ENCODE peak calls at places on chromosomes 6 and 20, in six cellular contexts. One of them, this sample, is unnamed. For H3K4me1, the result is how much of the 10 kb centered on the place peaks cover.

GRCh38 chr6:8177721-8178120 is 75.4 kb upstream of the EEF1E1 start:
- DNase-seq in neuronal stem cell: no peak
- DNase-seq in sigmoid colon: no peak
- DNase-seq in right lobe of liver: no peak
- DNase-seq in CD8-positive, alpha-beta memory T cell: no peak
- DNase-seq in effector memory CD4-positive, alpha-beta T cell: no peak
- DNase-seq in this sample: no peak

GRCh38 chr6:108693406-108694154 is 132.9 kb downstream of the FOXO3 start:
- DNase-seq in neuronal stem cell: no peak
- DNase-seq in sigmoid colon: no peak
- DNase-seq in right lobe of liver: no peak
- DNase-seq in CD8-positive, alpha-beta memory T cell: no peak
- DNase-seq in effector memory CD4-positive, alpha-beta T cell: no peak
- DNase-seq in this sample: no peak

GRCh38 chr6:9136141-9136865 is 701.0 kb upstream of the SLC35B3 start:
- DNase-seq in neuronal stem cell: no peak
- DNase-seq in sigmoid colon: no peak
- DNase-seq in right lobe of liver: no peak
- DNase-seq in CD8-positive, alpha-beta memory T cell: no peak
- DNase-seq in effector memory CD4-positive, alpha-beta T cell: no peak
- DNase-seq in this sample: no peak

GRCh38 chr6:148682990-148683389 is 63.8 kb upstream of the UST start:
- DNase-seq in neuronal stem cell: no peak
- DNase-seq in sigmoid colon: no peak
- DNase-seq in right lobe of liver: no peak
- DNase-seq in CD8-positive, alpha-beta memory T cell: no peak
- DNase-seq in effector memory CD4-positive, alpha-beta T cell: no peak
- DNase-seq in this sample: no peak

GRCh38 chr6:112579601-112580000 is 232.5 kb downstream of the RFPL4B start:
- DNase-seq in neuronal stem cell: no peak
- DNase-seq in sigmoid colon: no peak
- DNase-seq in right lobe of liver: no peak
- DNase-seq in CD8-positive, alpha-beta memory T cell: no peak
- DNase-seq in effector memory CD4-positive, alpha-beta T cell: no peak
- DNase-seq in this sample: no peak

GRCh38 chr6:28124350-28124970 is at the start of gene ZSCAN16:
- DNase-seq in neuronal stem cell: peak
- DNase-seq in sigmoid colon: peak
- DNase-seq in right lobe of liver: peak
- DNase-seq in CD8-positive, alpha-beta memory T cell: peak
- DNase-seq in effector memory CD4-positive, alpha-beta T cell: peak
- DNase-seq in this sample: peak

GRCh38 chr20:33162313-33162712 is 5.6 kb upstream of the BPIFA2 start:
- DNase-seq in neuronal stem cell: no peak
- DNase-seq in sigmoid colon: no peak
- DNase-seq in right lobe of liver: no peak
- DNase-seq in CD8-positive, alpha-beta memory T cell: no peak
- DNase-seq in effector memory CD4-positive, alpha-beta T cell: no peak
- DNase-seq in this sample: no peak

GRCh38 chr6:127855542-127856159 is 45.2 kb downstream of the THEMIS start:
- DNase-seq in neuronal stem cell: no peak
- DNase-seq in sigmoid colon: no peak
- DNase-seq in right lobe of liver: no peak
- DNase-seq in CD8-positive, alpha-beta memory T cell: peak
- DNase-seq in effector memory CD4-positive, alpha-beta T cell: peak
- DNase-seq in this sample: no peak

GRCh38 chr6:91031581-91031980 is 444.7 kb upstream of the MAP3K7 start:
- DNase-seq in neuronal stem cell: no peak
- DNase-seq in sigmoid colon: no peak
- DNase-seq in right lobe of liver: no peak
- DNase-seq in CD8-positive, alpha-beta memory T cell: no peak
- DNase-seq in effector memory CD4-positive, alpha-beta T cell: no peak
- DNase-seq in this sample: no peak

GRCh38 chr6:84448331-84448730 is 220.9 kb upstream of the CEP162 start:
- DNase-seq in neuronal stem cell: no peak
- DNase-seq in sigmoid colon: no peak
- DNase-seq in right lobe of liver: no peak
- DNase-seq in CD8-positive, alpha-beta memory T cell: no peak
- DNase-seq in effector memory CD4-positive, alpha-beta T cell: no peak
- DNase-seq in this sample: no peak

GRCh38 chr6:161271343-161272019 is 2.4 kb downstream of the AGPAT4 start:
- DNase-seq in neuronal stem cell: no peak
- DNase-seq in sigmoid colon: peak
- DNase-seq in right lobe of liver: no peak
- DNase-seq in CD8-positive, alpha-beta memory T cell: no peak
- DNase-seq in effector memory CD4-positive, alpha-beta T cell: no peak
- DNase-seq in this sample: no peak

GRCh38 chr6:140320799-140321099 is 946.3 kb upstream of the CITED2 start:
- DNase-seq in neuronal stem cell: no peak
- DNase-seq in sigmoid colon: no peak
- DNase-seq in right lobe of liver: no peak
- DNase-seq in CD8-positive, alpha-beta memory T cell: no peak
- DNase-seq in effector memory CD4-positive, alpha-beta T cell: no peak
- DNase-seq in this sample: peak

GRCh38 chr6:44253307-44254101 is 3.8 kb downstream of the SLC35B2 start:
- DNase-seq in neuronal stem cell: no peak
- DNase-seq in sigmoid colon: no peak
- DNase-seq in right lobe of liver: no peak
- DNase-seq in CD8-positive, alpha-beta memory T cell: peak
- DNase-seq in effector memory CD4-positive, alpha-beta T cell: peak
- DNase-seq in this sample: no peak

GRCh38 chr6:153043719-153044118 is 41.2 kb upstream of the MTRF1L start:
- DNase-seq in neuronal stem cell: no peak
- DNase-seq in sigmoid colon: no peak
- DNase-seq in right lobe of liver: no peak
- DNase-seq in CD8-positive, alpha-beta memory T cell: no peak
- DNase-seq in effector memory CD4-positive, alpha-beta T cell: no peak
- DNase-seq in this sample: no peak

GRCh38 chr6:105785412-105785811 is 300.7 kb upstream of the PRDM1 start:
- DNase-seq in neuronal stem cell: no peak
- DNase-seq in sigmoid colon: no peak
- DNase-seq in right lobe of liver: no peak
- DNase-seq in CD8-positive, alpha-beta memory T cell: no peak
- DNase-seq in effector memory CD4-positive, alpha-beta T cell: no peak
- DNase-seq in this sample: no peak

GRCh38 chr20:64041040-64041780 is 5.2 kb downstream of the C20orf204 start:
- DNase-seq in neuronal stem cell: no peak
- DNase-seq in sigmoid colon: no peak
- DNase-seq in right lobe of liver: no peak
- DNase-seq in CD8-positive, alpha-beta memory T cell: no peak
- DNase-seq in effector memory CD4-positive, alpha-beta T cell: no peak
- DNase-seq in this sample: no peak

GRCh38 chr20:39910536-39910935 is 778.5 kb downstream of the MAFB start:
- DNase-seq in neuronal stem cell: no peak
- DNase-seq in sigmoid colon: peak
- DNase-seq in right lobe of liver: no peak
- DNase-seq in CD8-positive, alpha-beta memory T cell: no peak
- DNase-seq in effector memory CD4-positive, alpha-beta T cell: no peak
- DNase-seq in this sample: no peak

GRCh38 chr6:42177514-42178364 is 4.6 kb downstream of the GUCA1A start:
- DNase-seq in neuronal stem cell: peak
- DNase-seq in sigmoid colon: no peak
- DNase-seq in right lobe of liver: no peak
- DNase-seq in CD8-positive, alpha-beta memory T cell: no peak
- DNase-seq in effector memory CD4-positive, alpha-beta T cell: no peak
- DNase-seq in this sample: no peak

GRCh38 chr6:141464490-141464889 is 668.2 kb upstream of the GJE1 start:
- DNase-seq in neuronal stem cell: no peak
- DNase-seq in sigmoid colon: no peak
- DNase-seq in right lobe of liver: no peak
- DNase-seq in CD8-positive, alpha-beta memory T cell: no peak
- DNase-seq in effector memory CD4-positive, alpha-beta T cell: no peak
- DNase-seq in this sample: no peak

GRCh38 chr6:134247854-134248580 is 69.9 kb downstream of the SGK1 start:
- DNase-seq in neuronal stem cell: no peak
- DNase-seq in sigmoid colon: no peak
- DNase-seq in right lobe of liver: no peak
- DNase-seq in CD8-positive, alpha-beta memory T cell: no peak
- DNase-seq in effector memory CD4-positive, alpha-beta T cell: no peak
- DNase-seq in this sample: no peak
- H3K4me1 ChIP-seq in neuronal stem cell: under half
- H3K4me1 ChIP-seq in sigmoid colon: under half
- H3K4me1 ChIP-seq in right lobe of liver: under half
- H3K4me1 ChIP-seq in CD8-positive, alpha-beta memory T cell: half or more
- H3K4me1 ChIP-seq in effector memory CD4-positive, alpha-beta T cell: under half
- H3K4me1 ChIP-seq in this sample: under half

GRCh38 chr6:168046696-168047095 is 32.3 kb downstream of the FRMD1 start:
- DNase-seq in neuronal stem cell: no peak
- DNase-seq in sigmoid colon: peak
- DNase-seq in right lobe of liver: no peak
- DNase-seq in CD8-positive, alpha-beta memory T cell: no peak
- DNase-seq in effector memory CD4-positive, alpha-beta T cell: no peak
- DNase-seq in this sample: no peak
- H3K4me1 ChIP-seq in neuronal stem cell: under half
- H3K4me1 ChIP-seq in sigmoid colon: under half
- H3K4me1 ChIP-seq in right lobe of liver: under half
- H3K4me1 ChIP-seq in CD8-positive, alpha-beta memory T cell: under half
- H3K4me1 ChIP-seq in effector memory CD4-positive, alpha-beta T cell: under half
- H3K4me1 ChIP-seq in this sample: under half

GRCh38 chr20:25056601-25057233 is 1.2 kb downstream of the ACSS1 start:
- DNase-seq in neuronal stem cell: no peak
- DNase-seq in sigmoid colon: peak
- DNase-seq in right lobe of liver: no peak
- DNase-seq in CD8-positive, alpha-beta memory T cell: no peak
- DNase-seq in effector memory CD4-positive, alpha-beta T cell: no peak
- DNase-seq in this sample: peak
- H3K4me1 ChIP-seq in neuronal stem cell: under half
- H3K4me1 ChIP-seq in sigmoid colon: half or more
- H3K4me1 ChIP-seq in right lobe of liver: under half
- H3K4me1 ChIP-seq in CD8-positive, alpha-beta memory T cell: half or more
- H3K4me1 ChIP-seq in effector memory CD4-positive, alpha-beta T cell: under half
- H3K4me1 ChIP-seq in this sample: half or more

DNA sequence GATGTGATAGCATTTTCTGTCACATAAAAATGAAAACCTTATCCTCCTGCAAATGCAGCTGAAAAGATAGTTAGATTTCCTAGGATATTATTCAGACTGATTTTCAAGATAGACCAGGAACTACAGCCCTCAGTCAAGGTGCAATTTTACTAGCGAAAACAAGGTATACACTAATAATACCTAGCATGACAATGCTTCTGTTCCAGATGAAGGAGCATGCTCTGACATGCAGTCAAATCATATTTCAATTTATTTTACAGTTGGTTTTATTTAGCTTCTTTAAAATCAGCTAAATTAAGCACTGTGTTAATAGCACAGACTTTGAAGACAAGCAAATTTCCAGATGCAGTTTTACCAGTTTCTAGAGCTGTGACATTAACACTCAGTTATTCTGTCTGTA is 14.2 kb upstream of the TNFAIP3 start:
- DNase-seq in neuronal stem cell: no peak
- DNase-seq in sigmoid colon: no peak
- DNase-seq in right lobe of liver: no peak
- DNase-seq in CD8-positive, alpha-beta memory T cell: no peak
- DNase-seq in effector memory CD4-positive, alpha-beta T cell: no peak
- DNase-seq in this sample: no peak
- H3K4me1 ChIP-seq in neuronal stem cell: under half
- H3K4me1 ChIP-seq in sigmoid colon: under half
- H3K4me1 ChIP-seq in right lobe of liver: under half
- H3K4me1 ChIP-seq in CD8-positive, alpha-beta memory T cell: under half
- H3K4me1 ChIP-seq in effector memory CD4-positive, alpha-beta T cell: under half
- H3K4me1 ChIP-seq in this sample: under half

GRCh38 chr20:62356948-62357667 is 10.0 kb downstream of the LAMA5 start:
- DNase-seq in neuronal stem cell: no peak
- DNase-seq in sigmoid colon: peak
- DNase-seq in right lobe of liver: peak
- DNase-seq in CD8-positive, alpha-beta memory T cell: no peak
- DNase-seq in effector memory CD4-positive, alpha-beta T cell: no peak
- DNase-seq in this sample: peak

GRCh38 chr20:62358728-62359490 is 8.2 kb downstream of the LAMA5 start:
- DNase-seq in neuronal stem cell: no peak
- DNase-seq in sigmoid colon: no peak
- DNase-seq in right lobe of liver: no peak
- DNase-seq in CD8-positive, alpha-beta memory T cell: no peak
- DNase-seq in effector memory CD4-positive, alpha-beta T cell: no peak
- DNase-seq in this sample: peak

GRCh38 chr20:62357681-62358080 is 9.4 kb downstream of the LAMA5 start:
- DNase-seq in neuronal stem cell: no peak
- DNase-seq in sigmoid colon: peak
- DNase-seq in right lobe of liver: no peak
- DNase-seq in CD8-positive, alpha-beta memory T cell: no peak
- DNase-seq in effector memory CD4-positive, alpha-beta T cell: no peak
- DNase-seq in this sample: no peak

GRCh38 chr20:62359491-62360121 is 7.5 kb downstream of the LAMA5 start:
- DNase-seq in neuronal stem cell: no peak
- DNase-seq in sigmoid colon: peak
- DNase-seq in right lobe of liver: peak
- DNase-seq in CD8-positive, alpha-beta memory T cell: no peak
- DNase-seq in effector memory CD4-positive, alpha-beta T cell: no peak
- DNase-seq in this sample: peak

GRCh38 chr20:62358171-62358719 is 8.9 kb downstream of the LAMA5 start:
- DNase-seq in neuronal stem cell: no peak
- DNase-seq in sigmoid colon: peak
- DNase-seq in right lobe of liver: peak
- DNase-seq in CD8-positive, alpha-beta memory T cell: no peak
- DNase-seq in effector memory CD4-positive, alpha-beta T cell: no peak
- DNase-seq in this sample: peak
- H3K4me1 ChIP-seq in neuronal stem cell: under half
- H3K4me1 ChIP-seq in sigmoid colon: half or more
- H3K4me1 ChIP-seq in right lobe of liver: under half
- H3K4me1 ChIP-seq in CD8-positive, alpha-beta memory T cell: under half
- H3K4me1 ChIP-seq in effector memory CD4-positive, alpha-beta T cell: under half
- H3K4me1 ChIP-seq in this sample: half or more

DNA sequence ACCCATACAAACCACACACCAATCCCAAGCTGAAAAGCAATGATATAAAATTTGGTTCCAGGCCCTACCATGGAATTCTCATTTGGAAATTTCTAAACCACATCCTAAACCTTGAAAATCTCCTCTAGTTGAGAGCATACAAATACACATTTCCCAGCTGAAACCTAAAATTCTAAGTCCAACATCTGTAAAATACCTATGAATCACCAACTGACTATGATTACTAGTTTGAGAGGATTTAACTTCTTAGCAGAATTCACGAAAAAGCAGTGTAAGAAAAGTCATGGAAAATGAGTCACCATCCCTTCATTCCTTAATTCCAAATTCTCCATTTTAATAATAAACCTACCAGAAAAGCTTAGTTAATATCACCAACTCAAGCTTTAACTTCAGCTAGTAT is 15.4 kb downstream of the RANBP9 start:
- DNase-seq in neuronal stem cell: no peak
- DNase-seq in sigmoid colon: no peak
- DNase-seq in right lobe of liver: no peak
- DNase-seq in CD8-positive, alpha-beta memory T cell: no peak
- DNase-seq in effector memory CD4-positive, alpha-beta T cell: no peak
- DNase-seq in this sample: no peak
- H3K4me1 ChIP-seq in neuronal stem cell: under half
- H3K4me1 ChIP-seq in sigmoid colon: under half
- H3K4me1 ChIP-seq in right lobe of liver: under half
- H3K4me1 ChIP-seq in CD8-positive, alpha-beta memory T cell: half or more
- H3K4me1 ChIP-seq in effector memory CD4-positive, alpha-beta T cell: under half
- H3K4me1 ChIP-seq in this sample: under half

This sample was measured in upper lobe of left lung.